ENCODE peak calls at places on chromosomes 1 and 21, in nine cellular contexts. U, W, D, J, L, Y, Z, R and C are unnamed samples.
A peak's percentile ranks its signal among the peaks of the same experiment; 100 is the strongest.

GRCh38 chr1:228393268-228393699 is 13.4 kb downstream of the TRIM11 start:
- DNase-seq in U (peak; percentile 84), W (no peak), D (peak; percentile 37), J (peak; percentile 16), L (no peak), Y (no peak), Z (no peak), R (peak; percentile 56), C (peak; percentile 63)

GRCh38 chr1:1285618-1286311 is 5.5 kb downstream of the SCNN1D start:
- DNase-seq in U (no peak), W (no peak), D (no peak), J (no peak), L (no peak), Y (no peak), Z (no peak), R (no peak), C (no peak)

GRCh38 chr1:110209715-110210603 is at the start of gene KCNC4:
- DNase-seq in U (peak; percentile 95), W (peak; percentile 61), D (no peak), J (peak; percentile 58), L (peak; percentile 70), Y (peak; percentile 84), Z (peak; percentile 47), R (peak; percentile 36), C (peak; percentile 67)

GRCh38 chr1:171245458-171246064 is 2.7 kb upstream of the FMO1 start:
- DNase-seq in U (peak; percentile 65), W (no peak), D (no peak), J (peak; percentile 17), L (no peak), Y (no peak), Z (no peak), R (no peak), C (no peak)

GRCh38 chr1:225697437-225697836 is 44.5 kb upstream of the ENAH start:
- DNase-seq in U (no peak), W (no peak), D (no peak), J (no peak), L (no peak), Y (no peak), Z (no peak), R (no peak), C (no peak)

GRCh38 chr1:234125714-234126113 is 221.2 kb downstream of the SLC35F3 start:
- DNase-seq in U (no peak), W (no peak), D (no peak), J (no peak), L (no peak), Y (no peak), Z (no peak), R (no peak), C (no peak)

GRCh38 chr1:19436716-19437476 is 48.4 kb downstream of the CAPZB start:
- DNase-seq in U (peak; percentile 66), W (no peak), D (no peak), J (peak; percentile 44), L (no peak), Y (no peak), Z (no peak), R (no peak), C (no peak)

GRCh38 chr1:169201084-169201619 is 94.7 kb downstream of the ATP1B1 start:
- DNase-seq in U (peak; percentile 75), W (no peak), D (peak; percentile 46), J (no peak), L (no peak), Y (no peak), Z (no peak), R (no peak), C (no peak)

GRCh38 chr1:6070450-6070974 is 24.8 kb downstream of the KCNAB2 start:
- DNase-seq in U (peak; percentile 7), W (no peak), D (no peak), J (no peak), L (no peak), Y (no peak), Z (no peak), R (no peak), C (no peak)

GRCh38 chr1:119253366-119253765 is 112.9 kb upstream of the WARS2 start:
- DNase-seq in U (peak; percentile 8), W (no peak), D (no peak), J (no peak), L (no peak), Y (no peak), Z (no peak), R (no peak), C (peak; percentile 59)

GRCh38 chr1:187513190-187513589 is 684.4 kb downstream of the PLA2G4A start:
- DNase-seq in U (peak; percentile 27), W (no peak), D (no peak), J (no peak), L (no peak), Y (no peak), Z (no peak), R (peak; percentile 1), C (no peak)

GRCh38 chr1:15100369-15101111 is 53.0 kb upstream of the TMEM51 start:
- DNase-seq in U (peak; percentile 60), W (no peak), D (no peak), J (peak; percentile 46), L (peak; percentile 54), Y (peak; percentile 32), Z (no peak), R (no peak), C (peak; percentile 39)

GRCh38 chr1:230823835-230824485 is 44.4 kb downstream of the C1orf198 start:
- DNase-seq in U (peak; percentile 9), W (no peak), D (no peak), J (no peak), L (no peak), Y (no peak), Z (no peak), R (no peak), C (no peak)

GRCh38 chr1:156591432-156592157 is at the start of gene NAXE:
- DNase-seq in U (peak; percentile 85), W (peak; percentile 55), D (no peak), J (peak; percentile 73), L (peak; percentile 57), Y (peak; percentile 72), Z (no peak), R (peak; percentile 28), C (no peak)

GRCh38 chr1:233113009-233113712 is 162.8 kb downstream of the NTPCR start:
- DNase-seq in U (peak; percentile 97), W (peak; percentile 20), D (peak; percentile 99), J (peak; percentile 57), L (no peak), Y (no peak), Z (peak; percentile 96), R (peak; percentile 84), C (peak; percentile 99)

GRCh38 chr1:85326851-85327250 is 50.4 kb upstream of the BCL10 start:
- DNase-seq in U (no peak), W (no peak), D (no peak), J (no peak), L (no peak), Y (no peak), Z (no peak), R (no peak), C (no peak)

GRCh38 chr21:42262826-42263225 is 43.9 kb downstream of the ABCG1 start:
- DNase-seq in U (peak; percentile 22), W (no peak), D (no peak), J (peak; percentile 20), L (no peak), Y (no peak), Z (no peak), R (no peak), C (peak; percentile 66)

GRCh38 chr21:42097860-42098259 is 26.7 kb downstream of the UMODL1 start:
- DNase-seq in U (peak; percentile 99), W (no peak), D (peak; percentile 96), J (no peak), L (no peak), Y (no peak), Z (peak; percentile 94), R (peak; percentile 65), C (peak; percentile 69)

GRCh38 chr21:41927727-41928409 is 25.9 kb downstream of the C2CD2 start:
- DNase-seq in U (no peak), W (no peak), D (no peak), J (no peak), L (no peak), Y (no peak), Z (no peak), R (no peak), C (no peak)

GRCh38 chr1:97999320-97999719 is 78.5 kb upstream of the DPYD start:
- DNase-seq in U (peak; percentile 91), W (no peak), D (peak; percentile 92), J (no peak), L (no peak), Y (no peak), Z (no peak), R (no peak), C (no peak)

GRCh38 chr21:38478782-38479181 is 19.5 kb downstream of the ERG start:
- DNase-seq in U (peak; percentile 88), W (no peak), D (no peak), J (no peak), L (no peak), Y (no peak), Z (no peak), R (no peak), C (no peak)

GRCh38 chr1:204081156-204081790 is 8.4 kb downstream of the SOX13 start:
- DNase-seq in U (no peak), W (no peak), D (no peak), J (no peak), L (no peak), Y (no peak), Z (no peak), R (no peak), C (no peak)

GRCh38 chr1:108785264-108785663 is 38.8 kb downstream of the STXBP3 start:
- DNase-seq in U (no peak), W (no peak), D (no peak), J (no peak), L (no peak), Y (no peak), Z (no peak), R (no peak), C (peak; percentile 28)

GRCh38 chr1:43716559-43717281 is 9.4 kb downstream of the ST3GAL3 start:
- DNase-seq in U (no peak), W (no peak), D (no peak), J (no peak), L (no peak), Y (no peak), Z (peak; percentile 35), R (no peak), C (no peak)

GRCh38 chr1:22869325-22869724 is 103.3 kb downstream of the LACTBL1 start:
- DNase-seq in U (no peak), W (no peak), D (no peak), J (no peak), L (no peak), Y (no peak), Z (no peak), R (no peak), C (no peak)

GRCh38 chr1:12019858-12020509 is 686 bp downstream of the MIIP start:
- DNase-seq in U (peak; percentile 32), W (no peak), D (no peak), J (no peak), L (no peak), Y (no peak), Z (no peak), R (no peak), C (no peak)

GRCh38 chr1:228146761-228147693 is 2.7 kb upstream of the GJC2 start:
- DNase-seq in U (no peak), W (no peak), D (no peak), J (no peak), L (no peak), Y (no peak), Z (no peak), R (no peak), C (no peak)

GRCh38 chr1:239778221-239778813 is 313.4 kb upstream of the FMN2 start:
- DNase-seq in U (no peak), W (no peak), D (no peak), J (no peak), L (no peak), Y (no peak), Z (no peak), R (no peak), C (no peak)

GRCh38 chr21:38743772-38744529 is 61.8 kb upstream of the ETS2 start:
- DNase-seq in U (no peak), W (no peak), D (no peak), J (no peak), L (no peak), Y (no peak), Z (no peak), R (no peak), C (no peak)

GRCh38 chr1:206785366-206785765 is 13.1 kb upstream of the IL10 start:
- DNase-seq in U (no peak), W (no peak), D (no peak), J (no peak), L (no peak), Y (no peak), Z (no peak), R (no peak), C (no peak)

GRCh38 chr1:111738436-111739221 is 566 bp downstream of the INKA2 start:
- DNase-seq in U (peak; percentile 80), W (peak; percentile 86), D (no peak), J (peak; percentile 78), L (peak; percentile 48), Y (no peak), Z (no peak), R (peak; percentile 82), C (peak; percentile 66)